ENCODE peak calls at places on chromosomes 4 and X, in seven cellular contexts. One of them, this sample, is unnamed.

GRCh38 chr4:81807386-81807785 is 335.7 kb upstream of the RASGEF1B start:
- DNase-seq in HFF-Myc: no peak
- DNase-seq in stimulated activated CD8-positive, alpha-beta memory T cell treated with anti-CD3 and anti-CD28 coated beads, Interleukin-7, amount 100 ng/mL, for 48 hours: no peak
- DNase-seq in hypothalamus: no peak
- DNase-seq in H54: no peak
- DNase-seq in activated CD4-positive, alpha-beta T cell treated with anti-CD3 and anti-CD28 coated beads for 1 hour: no peak
- DNase-seq in AG10803: no peak
- DNase-seq in this sample: no peak

GRCh38 chrX:143621276-143621675 is 14.6 kb downstream of the SLITRK4 start:
- DNase-seq in stimulated activated CD8-positive, alpha-beta memory T cell treated with anti-CD3 and anti-CD28 coated beads, Interleukin-7, amount 100 ng/mL, for 48 hours: no peak
- DNase-seq in H54: no peak
- DNase-seq in hypothalamus: no peak
- DNase-seq in activated CD4-positive, alpha-beta T cell treated with anti-CD3 and anti-CD28 coated beads for 1 hour: no peak
- DNase-seq in HFF-Myc: no peak
- DNase-seq in AG10803: no peak
- DNase-seq in this sample: no peak

GRCh38 chrX:32155044-32155638 is 1056.2 kb downstream of the DMD start:
- DNase-seq in H54: no peak
- DNase-seq in HFF-Myc: no peak
- DNase-seq in activated CD4-positive, alpha-beta T cell treated with anti-CD3 and anti-CD28 coated beads for 1 hour: no peak
- DNase-seq in hypothalamus: peak
- DNase-seq in AG10803: no peak
- DNase-seq in stimulated activated CD8-positive, alpha-beta memory T cell treated with anti-CD3 and anti-CD28 coated beads, Interleukin-7, amount 100 ng/mL, for 48 hours: no peak
- DNase-seq in this sample: no peak

GRCh38 chr4:153585021-153585420 is 99.1 kb upstream of the TLR2 start:
- DNase-seq in AG10803: peak
- DNase-seq in stimulated activated CD8-positive, alpha-beta memory T cell treated with anti-CD3 and anti-CD28 coated beads, Interleukin-7, amount 100 ng/mL, for 48 hours: no peak
- DNase-seq in activated CD4-positive, alpha-beta T cell treated with anti-CD3 and anti-CD28 coated beads for 1 hour: no peak
- DNase-seq in HFF-Myc: peak
- DNase-seq in hypothalamus: no peak
- DNase-seq in H54: no peak
- DNase-seq in this sample: no peak

GRCh38 chr4:53089940-53090729 is 228.0 kb downstream of the RASL11B start:
- DNase-seq in hypothalamus: no peak
- DNase-seq in activated CD4-positive, alpha-beta T cell treated with anti-CD3 and anti-CD28 coated beads for 1 hour: no peak
- DNase-seq in H54: no peak
- DNase-seq in stimulated activated CD8-positive, alpha-beta memory T cell treated with anti-CD3 and anti-CD28 coated beads, Interleukin-7, amount 100 ng/mL, for 48 hours: no peak
- DNase-seq in HFF-Myc: no peak
- DNase-seq in AG10803: peak
- DNase-seq in this sample: peak

GRCh38 chr4:34964613-34965012 is 1279.7 kb downstream of the ARAP2 start:
- DNase-seq in activated CD4-positive, alpha-beta T cell treated with anti-CD3 and anti-CD28 coated beads for 1 hour: no peak
- DNase-seq in stimulated activated CD8-positive, alpha-beta memory T cell treated with anti-CD3 and anti-CD28 coated beads, Interleukin-7, amount 100 ng/mL, for 48 hours: no peak
- DNase-seq in hypothalamus: no peak
- DNase-seq in H54: no peak
- DNase-seq in HFF-Myc: no peak
- DNase-seq in AG10803: no peak
- DNase-seq in this sample: no peak

GRCh38 chrX:25523574-25523973 is 507.8 kb upstream of the ARX start:
- DNase-seq in activated CD4-positive, alpha-beta T cell treated with anti-CD3 and anti-CD28 coated beads for 1 hour: no peak
- DNase-seq in AG10803: peak
- DNase-seq in hypothalamus: peak
- DNase-seq in H54: no peak
- DNase-seq in HFF-Myc: no peak
- DNase-seq in stimulated activated CD8-positive, alpha-beta memory T cell treated with anti-CD3 and anti-CD28 coated beads, Interleukin-7, amount 100 ng/mL, for 48 hours: no peak
- DNase-seq in this sample: peak

GRCh38 chr4:169756971-169757574 is 671 bp downstream of the HPF1 start:
- DNase-seq in HFF-Myc: no peak
- DNase-seq in H54: no peak
- DNase-seq in stimulated activated CD8-positive, alpha-beta memory T cell treated with anti-CD3 and anti-CD28 coated beads, Interleukin-7, amount 100 ng/mL, for 48 hours: no peak
- DNase-seq in hypothalamus: no peak
- DNase-seq in activated CD4-positive, alpha-beta T cell treated with anti-CD3 and anti-CD28 coated beads for 1 hour: no peak
- DNase-seq in AG10803: no peak
- DNase-seq in this sample: peak

GRCh38 chr4:4960574-4960973 is 58.7 kb downstream of the CYTL1 start:
- DNase-seq in activated CD4-positive, alpha-beta T cell treated with anti-CD3 and anti-CD28 coated beads for 1 hour: no peak
- DNase-seq in AG10803: no peak
- DNase-seq in stimulated activated CD8-positive, alpha-beta memory T cell treated with anti-CD3 and anti-CD28 coated beads, Interleukin-7, amount 100 ng/mL, for 48 hours: no peak
- DNase-seq in H54: no peak
- DNase-seq in hypothalamus: no peak
- DNase-seq in HFF-Myc: no peak
- DNase-seq in this sample: no peak

GRCh38 chr4:1393866-1394265 is 12.4 kb downstream of the NKX1-1 start:
- DNase-seq in HFF-Myc: no peak
- DNase-seq in hypothalamus: no peak
- DNase-seq in stimulated activated CD8-positive, alpha-beta memory T cell treated with anti-CD3 and anti-CD28 coated beads, Interleukin-7, amount 100 ng/mL, for 48 hours: no peak
- DNase-seq in AG10803: no peak
- DNase-seq in H54: no peak
- DNase-seq in activated CD4-positive, alpha-beta T cell treated with anti-CD3 and anti-CD28 coated beads for 1 hour: no peak
- DNase-seq in this sample: no peak

GRCh38 chrX:44036336-44036735 is 63.1 kb upstream of the NDP start:
- DNase-seq in H54: no peak
- DNase-seq in stimulated activated CD8-positive, alpha-beta memory T cell treated with anti-CD3 and anti-CD28 coated beads, Interleukin-7, amount 100 ng/mL, for 48 hours: no peak
- DNase-seq in activated CD4-positive, alpha-beta T cell treated with anti-CD3 and anti-CD28 coated beads for 1 hour: no peak
- DNase-seq in hypothalamus: no peak
- DNase-seq in AG10803: peak
- DNase-seq in HFF-Myc: no peak
- DNase-seq in this sample: peak

GRCh38 chr4:38930199-38930598 is 62.6 kb downstream of the FAM114A1 start:
- DNase-seq in activated CD4-positive, alpha-beta T cell treated with anti-CD3 and anti-CD28 coated beads for 1 hour: no peak
- DNase-seq in stimulated activated CD8-positive, alpha-beta memory T cell treated with anti-CD3 and anti-CD28 coated beads, Interleukin-7, amount 100 ng/mL, for 48 hours: peak
- DNase-seq in hypothalamus: no peak
- DNase-seq in AG10803: no peak
- DNase-seq in H54: no peak
- DNase-seq in HFF-Myc: no peak
- DNase-seq in this sample: no peak

GRCh38 chrX:129808829-129809745 is 29.3 kb downstream of the SASH3 start:
- DNase-seq in HFF-Myc: no peak
- DNase-seq in activated CD4-positive, alpha-beta T cell treated with anti-CD3 and anti-CD28 coated beads for 1 hour: no peak
- DNase-seq in hypothalamus: no peak
- DNase-seq in stimulated activated CD8-positive, alpha-beta memory T cell treated with anti-CD3 and anti-CD28 coated beads, Interleukin-7, amount 100 ng/mL, for 48 hours: no peak
- DNase-seq in AG10803: peak
- DNase-seq in H54: no peak
- DNase-seq in this sample: no peak

GRCh38 chr4:124903995-124904722 is 191.6 kb upstream of the ANKRD50 start:
- DNase-seq in hypothalamus: no peak
- DNase-seq in activated CD4-positive, alpha-beta T cell treated with anti-CD3 and anti-CD28 coated beads for 1 hour: no peak
- DNase-seq in HFF-Myc: peak
- DNase-seq in stimulated activated CD8-positive, alpha-beta memory T cell treated with anti-CD3 and anti-CD28 coated beads, Interleukin-7, amount 100 ng/mL, for 48 hours: no peak
- DNase-seq in H54: peak
- DNase-seq in AG10803: peak
- DNase-seq in this sample: peak

GRCh38 chr4:182842104-182842600 is 75.0 kb downstream of the DCTD start:
- DNase-seq in AG10803: no peak
- DNase-seq in HFF-Myc: no peak
- DNase-seq in hypothalamus: no peak
- DNase-seq in H54: no peak
- DNase-seq in activated CD4-positive, alpha-beta T cell treated with anti-CD3 and anti-CD28 coated beads for 1 hour: no peak
- DNase-seq in stimulated activated CD8-positive, alpha-beta memory T cell treated with anti-CD3 and anti-CD28 coated beads, Interleukin-7, amount 100 ng/mL, for 48 hours: no peak
- DNase-seq in this sample: no peak

GRCh38 chr4:174317531-174317930 is 33.8 kb downstream of the CEP44 start:
- DNase-seq in hypothalamus: no peak
- DNase-seq in activated CD4-positive, alpha-beta T cell treated with anti-CD3 and anti-CD28 coated beads for 1 hour: no peak
- DNase-seq in AG10803: no peak
- DNase-seq in HFF-Myc: no peak
- DNase-seq in stimulated activated CD8-positive, alpha-beta memory T cell treated with anti-CD3 and anti-CD28 coated beads, Interleukin-7, amount 100 ng/mL, for 48 hours: no peak
- DNase-seq in H54: no peak
- DNase-seq in this sample: peak

GRCh38 chr4:75990129-75990528 is 616 bp downstream of the SDAD1 start:
- DNase-seq in H54: no peak
- DNase-seq in HFF-Myc: no peak
- DNase-seq in activated CD4-positive, alpha-beta T cell treated with anti-CD3 and anti-CD28 coated beads for 1 hour: no peak
- DNase-seq in AG10803: peak
- DNase-seq in stimulated activated CD8-positive, alpha-beta memory T cell treated with anti-CD3 and anti-CD28 coated beads, Interleukin-7, amount 100 ng/mL, for 48 hours: no peak
- DNase-seq in hypothalamus: no peak
- DNase-seq in this sample: peak

GRCh38 chrX:8183281-8183680 is 12.2 kb upstream of the VCX2 start:
- DNase-seq in H54: no peak
- DNase-seq in stimulated activated CD8-positive, alpha-beta memory T cell treated with anti-CD3 and anti-CD28 coated beads, Interleukin-7, amount 100 ng/mL, for 48 hours: no peak
- DNase-seq in AG10803: no peak
- DNase-seq in activated CD4-positive, alpha-beta T cell treated with anti-CD3 and anti-CD28 coated beads for 1 hour: no peak
- DNase-seq in HFF-Myc: no peak
- DNase-seq in hypothalamus: no peak
- DNase-seq in this sample: no peak

GRCh38 chrX:135975421-135975820 is 1.6 kb upstream of the MMGT1 start:
- DNase-seq in HFF-Myc: no peak
- DNase-seq in hypothalamus: no peak
- DNase-seq in stimulated activated CD8-positive, alpha-beta memory T cell treated with anti-CD3 and anti-CD28 coated beads, Interleukin-7, amount 100 ng/mL, for 48 hours: no peak
- DNase-seq in AG10803: no peak
- DNase-seq in activated CD4-positive, alpha-beta T cell treated with anti-CD3 and anti-CD28 coated beads for 1 hour: no peak
- DNase-seq in H54: no peak
- DNase-seq in this sample: no peak

GRCh38 chr4:8128096-8128856 is 30.3 kb downstream of the ABLIM2 start:
- DNase-seq in activated CD4-positive, alpha-beta T cell treated with anti-CD3 and anti-CD28 coated beads for 1 hour: no peak
- DNase-seq in hypothalamus: no peak
- DNase-seq in H54: no peak
- DNase-seq in AG10803: no peak
- DNase-seq in HFF-Myc: no peak
- DNase-seq in stimulated activated CD8-positive, alpha-beta memory T cell treated with anti-CD3 and anti-CD28 coated beads, Interleukin-7, amount 100 ng/mL, for 48 hours: no peak
- DNase-seq in this sample: no peak

GRCh38 chrX:152946681-152947080 is 47.2 kb downstream of the PNMA5 start:
- DNase-seq in activated CD4-positive, alpha-beta T cell treated with anti-CD3 and anti-CD28 coated beads for 1 hour: no peak
- DNase-seq in H54: no peak
- DNase-seq in HFF-Myc: no peak
- DNase-seq in stimulated activated CD8-positive, alpha-beta memory T cell treated with anti-CD3 and anti-CD28 coated beads, Interleukin-7, amount 100 ng/mL, for 48 hours: no peak
- DNase-seq in hypothalamus: no peak
- DNase-seq in AG10803: no peak
- DNase-seq in this sample: no peak

GRCh38 chr4:52877694-52878093 is 15.6 kb downstream of the RASL11B start:
- DNase-seq in AG10803: no peak
- DNase-seq in HFF-Myc: no peak
- DNase-seq in activated CD4-positive, alpha-beta T cell treated with anti-CD3 and anti-CD28 coated beads for 1 hour: no peak
- DNase-seq in stimulated activated CD8-positive, alpha-beta memory T cell treated with anti-CD3 and anti-CD28 coated beads, Interleukin-7, amount 100 ng/mL, for 48 hours: no peak
- DNase-seq in H54: no peak
- DNase-seq in hypothalamus: no peak
- DNase-seq in this sample: no peak

GRCh38 chrX:74195605-74196004 is 108.4 kb upstream of the ZCCHC13 start:
- DNase-seq in stimulated activated CD8-positive, alpha-beta memory T cell treated with anti-CD3 and anti-CD28 coated beads, Interleukin-7, amount 100 ng/mL, for 48 hours: no peak
- DNase-seq in H54: no peak
- DNase-seq in HFF-Myc: no peak
- DNase-seq in AG10803: no peak
- DNase-seq in activated CD4-positive, alpha-beta T cell treated with anti-CD3 and anti-CD28 coated beads for 1 hour: no peak
- DNase-seq in hypothalamus: no peak
- DNase-seq in this sample: no peak

GRCh38 chrX:74458738-74459137 is 37.4 kb downstream of the SLC16A2 start:
- DNase-seq in stimulated activated CD8-positive, alpha-beta memory T cell treated with anti-CD3 and anti-CD28 coated beads, Interleukin-7, amount 100 ng/mL, for 48 hours: no peak
- DNase-seq in HFF-Myc: peak
- DNase-seq in hypothalamus: no peak
- DNase-seq in activated CD4-positive, alpha-beta T cell treated with anti-CD3 and anti-CD28 coated beads for 1 hour: no peak
- DNase-seq in AG10803: peak
- DNase-seq in H54: peak
- DNase-seq in this sample: peak

GRCh38 chr4:183758006-183758734 is 99.1 kb downstream of the TRAPPC11 start:
- DNase-seq in AG10803: no peak
- DNase-seq in stimulated activated CD8-positive, alpha-beta memory T cell treated with anti-CD3 and anti-CD28 coated beads, Interleukin-7, amount 100 ng/mL, for 48 hours: no peak
- DNase-seq in H54: no peak
- DNase-seq in activated CD4-positive, alpha-beta T cell treated with anti-CD3 and anti-CD28 coated beads for 1 hour: no peak
- DNase-seq in hypothalamus: no peak
- DNase-seq in HFF-Myc: no peak
- DNase-seq in this sample: no peak

GRCh38 chr4:95027906-95028618 is 270.3 kb downstream of the BMPR1B start:
- DNase-seq in AG10803: no peak
- DNase-seq in H54: no peak
- DNase-seq in HFF-Myc: no peak
- DNase-seq in stimulated activated CD8-positive, alpha-beta memory T cell treated with anti-CD3 and anti-CD28 coated beads, Interleukin-7, amount 100 ng/mL, for 48 hours: no peak
- DNase-seq in activated CD4-positive, alpha-beta T cell treated with anti-CD3 and anti-CD28 coated beads for 1 hour: no peak
- DNase-seq in hypothalamus: no peak
- DNase-seq in this sample: no peak

GRCh38 chrX:44344687-44345086 is 1.2 kb upstream of the EFHC2 start:
- DNase-seq in H54: no peak
- DNase-seq in AG10803: no peak
- DNase-seq in stimulated activated CD8-positive, alpha-beta memory T cell treated with anti-CD3 and anti-CD28 coated beads, Interleukin-7, amount 100 ng/mL, for 48 hours: no peak
- DNase-seq in HFF-Myc: no peak
- DNase-seq in activated CD4-positive, alpha-beta T cell treated with anti-CD3 and anti-CD28 coated beads for 1 hour: no peak
- DNase-seq in hypothalamus: no peak
- DNase-seq in this sample: no peak

GRCh38 chr4:94880976-94881375 is 123.2 kb downstream of the BMPR1B start:
- DNase-seq in activated CD4-positive, alpha-beta T cell treated with anti-CD3 and anti-CD28 coated beads for 1 hour: no peak
- DNase-seq in H54: no peak
- DNase-seq in stimulated activated CD8-positive, alpha-beta memory T cell treated with anti-CD3 and anti-CD28 coated beads, Interleukin-7, amount 100 ng/mL, for 48 hours: no peak
- DNase-seq in hypothalamus: no peak
- DNase-seq in HFF-Myc: no peak
- DNase-seq in AG10803: peak
- DNase-seq in this sample: peak

GRCh38 chr4:53997901-53998300 is 66.5 kb downstream of the CHIC2 start:
- DNase-seq in H54: no peak
- DNase-seq in HFF-Myc: no peak
- DNase-seq in activated CD4-positive, alpha-beta T cell treated with anti-CD3 and anti-CD28 coated beads for 1 hour: no peak
- DNase-seq in stimulated activated CD8-positive, alpha-beta memory T cell treated with anti-CD3 and anti-CD28 coated beads, Interleukin-7, amount 100 ng/mL, for 48 hours: no peak
- DNase-seq in AG10803: no peak
- DNase-seq in hypothalamus: no peak
- DNase-seq in this sample: no peak

GRCh38 chr4:136025540-136025939 is 1506.8 kb downstream of the PCDH18 start:
- DNase-seq in stimulated activated CD8-positive, alpha-beta memory T cell treated with anti-CD3 and anti-CD28 coated beads, Interleukin-7, amount 100 ng/mL, for 48 hours: no peak
- DNase-seq in H54: no peak
- DNase-seq in AG10803: no peak
- DNase-seq in HFF-Myc: no peak
- DNase-seq in activated CD4-positive, alpha-beta T cell treated with anti-CD3 and anti-CD28 coated beads for 1 hour: no peak
- DNase-seq in hypothalamus: no peak
- DNase-seq in this sample: no peak